ENCODE peak calls at places on chromosomes 11 and 22, in eight cellular contexts. T is activated T-cell treated with anti-CD3 and anti-CD28 coated beads, Interleukin-2, amount 50 U/mL, for 24 hours; C is body of pancreas; M is IMR-90; F is NCI-H1417; E is DMS53; W is memory B cell; R is effector CD4-positive, alpha-beta T cell. Y is an unnamed sample.

GRCh38 chr11:110599207-110599606 is 113.0 kb downstream of the ARHGAP20 start:
- DNase-seq in C (no peak), R (no peak), E (no peak), W (no peak), T (no peak), M (no peak), F (no peak), Y (no peak)

GRCh38 chr11:113376156-113376555 is 11.4 kb upstream of the ANKK1 start:
- DNase-seq in R (no peak), C (no peak), W (peak; percentile 42), T (no peak), M (peak; percentile 30), F (no peak), E (no peak), Y (no peak)

GRCh38 chr11:57776101-57776511 is 14.5 kb downstream of the CTNND1 start:
- DNase-seq in M (peak; percentile 63), E (no peak), R (no peak), W (no peak), C (no peak), F (no peak), T (no peak), Y (no peak)

GRCh38 chr11:76239483-76240142 is 33.3 kb upstream of the WNT11 start:
- DNase-seq in C (no peak), E (peak; percentile 46), T (no peak), F (no peak), M (no peak), W (no peak), R (no peak), Y (no peak)

GRCh38 chr11:103326070-103326794 is 217.0 kb downstream of the DYNC2H1 start:
- DNase-seq in R (no peak), W (peak; percentile 23), F (peak; percentile 43), M (peak; percentile 78), E (peak; percentile 89), C (peak; percentile 69), T (no peak), Y (no peak)

GRCh38 chr11:10026514-10026913 is 267.5 kb downstream of the SBF2 start:
- DNase-seq in C (no peak), E (no peak), T (no peak), F (no peak), M (peak; percentile 77), W (no peak), R (no peak), Y (no peak)

GRCh38 chr22:41998361-41999261 is at the start of gene WBP2NL:
- DNase-seq in F (peak; percentile 81), T (peak; percentile 93), E (peak; percentile 93), W (peak; percentile 94), M (peak; percentile 51), C (peak; percentile 91), R (peak; percentile 80), Y (peak; percentile 88)

GRCh38 chr11:58121101-58121500 is 4.2 kb downstream of the OR9I1 start:
- DNase-seq in C (no peak), W (no peak), F (no peak), T (no peak), E (no peak), R (no peak), M (peak; percentile 5), Y (no peak)

GRCh38 chr11:34189191-34189590 is 83.8 kb downstream of the NAT10 start:
- DNase-seq in C (no peak), T (no peak), W (no peak), R (no peak), M (no peak), E (no peak), F (no peak), Y (no peak)

Y was measured in effector memory CD4-positive, alpha-beta T cell.